ENCODE peak calls at places on chromosomes 4 and X, in six cellular contexts. G is hepatocyte; L is suprapubic skin; V is fibroblast of mammary gland; E is effector memory CD4-positive, alpha-beta T cell; Y is neural progenitor cell. I is an unnamed sample.
A peak's percentile ranks its signal among the peaks of the same experiment; 100 is the strongest.

GRCh38 chr4:168685136-168685535 is 188.3 kb downstream of the PALLD start:
- DNase-seq in Y (no peak), V (no peak), L (no peak), G (no peak), E (no peak), I (no peak)

GRCh38 chr4:8135666-8136065 is 22.9 kb downstream of the ABLIM2 start:
- DNase-seq in G (no peak), Y (no peak), V (no peak), E (no peak), L (no peak), I (no peak)

GRCh38 chr4:170589597-170590191 is 499.9 kb upstream of the AADAT start:
- DNase-seq in E (no peak), Y (peak; percentile 24), V (peak; percentile 58), G (peak; percentile 60), L (no peak), I (no peak)

GRCh38 chr4:7857238-7857701 is 82.4 kb downstream of the AFAP1 start:
- DNase-seq in Y (no peak), G (no peak), L (no peak), E (no peak), V (peak; percentile 97), I (no peak)

GRCh38 chrX:15737957-15738685 is at the start of gene CA5B:
- DNase-seq in V (peak; percentile 78), Y (peak; percentile 98), L (peak; percentile 97), G (peak; percentile 98), E (peak; percentile 97), I (peak; percentile 95)

GRCh38 chr4:160283081-160283480 is 1180.2 kb downstream of the RAPGEF2 start:
- DNase-seq in E (no peak), Y (no peak), L (no peak), G (no peak), V (no peak), I (no peak)

GRCh38 chrX:154728791-154729190 is 22.1 kb downstream of the GAB3 start:
- DNase-seq in Y (no peak), E (no peak), L (no peak), G (no peak), V (no peak), I (no peak)

GRCh38 chr4:46999584-46999983 is 6.2 kb upstream of the GABRA4 start:
- DNase-seq in L (no peak), G (no peak), V (peak; percentile 12), Y (no peak), E (no peak), I (no peak)

GRCh38 chr4:2933566-2934076 is 29.6 kb downstream of the NOP14 start:
- DNase-seq in L (peak; percentile 83), G (no peak), E (no peak), Y (no peak), V (no peak), I (peak; percentile 79)

GRCh38 chrX:50107470-50107869 is 93.3 kb downstream of the AKAP4 start:
- DNase-seq in Y (no peak), E (no peak), G (no peak), V (peak; percentile 23), L (no peak), I (no peak)

GRCh38 chr4:183576701-183577100 is 71.8 kb downstream of the ING2 start:
- DNase-seq in Y (no peak), V (no peak), L (no peak), G (no peak), E (no peak), I (no peak)

GRCh38 chr4:153517159-153517558 is 51.0 kb downstream of the TMEM131L start:
- DNase-seq in V (no peak), E (no peak), L (no peak), Y (no peak), G (no peak), I (no peak)

GRCh38 chr4:94356444-94356843 is 13.8 kb upstream of the HPGDS start:
- DNase-seq in G (no peak), L (no peak), E (no peak), Y (no peak), V (no peak), I (no peak)

GRCh38 chr4:104735174-104735573 is 240.5 kb upstream of the CXXC4 start:
- DNase-seq in G (no peak), L (no peak), E (no peak), V (no peak), Y (no peak), I (no peak)

GRCh38 chr4:174665799-174666198 is 143.5 kb upstream of the HPGD start:
- DNase-seq in L (no peak), G (no peak), Y (no peak), V (no peak), E (no peak), I (no peak)

GRCh38 chrX:10629905-10630304 is 9.5 kb upstream of the MID1 start:
- DNase-seq in G (no peak), E (no peak), Y (no peak), L (no peak), V (no peak), I (no peak)

GRCh38 chr4:2842667-2843022 is 999 bp upstream of the ADD1 start:
- DNase-seq in Y (peak; percentile 49), G (no peak), E (no peak), V (no peak), L (no peak), I (no peak)

GRCh38 chr4:102076622-102077021 is 268.7 kb downstream of the SLC39A8 start:
- DNase-seq in L (no peak), E (no peak), G (no peak), Y (no peak), V (no peak), I (no peak)

GRCh38 chr4:74283614-74284013 is 24.7 kb upstream of the EPGN start:
- DNase-seq in V (peak; percentile 73), G (no peak), L (no peak), Y (no peak), E (no peak), I (no peak)

GRCh38 chr4:122830392-122831095 is 3.9 kb downstream of the FGF2 start:
- DNase-seq in Y (no peak), G (peak; percentile 45), E (no peak), L (no peak), V (peak; percentile 66), I (no peak)

GRCh38 chrX:68934421-68934820 is 105.6 kb downstream of the EFNB1 start:
- DNase-seq in V (no peak), L (peak; percentile 30), E (no peak), Y (no peak), G (no peak), I (peak; percentile 63)

GRCh38 chr4:154018659-154019058 is 229.8 kb upstream of the SFRP2 start:
- DNase-seq in E (no peak), V (no peak), G (no peak), Y (peak; percentile 80), L (no peak), I (no peak)

GRCh38 chr4:144174401-144175067 is 34.0 kb upstream of the GYPA start:
- DNase-seq in L (no peak), Y (peak; percentile 67), V (peak; percentile 69), G (peak; percentile 74), E (no peak), I (no peak)

GRCh38 chr4:7280906-7281305 is 88.6 kb downstream of the SORCS2 start:
- DNase-seq in L (no peak), Y (no peak), E (no peak), V (no peak), G (peak; percentile 28), I (no peak)

GRCh38 chr4:88900432-88900831 is 156.6 kb downstream of the FAM13A start:
- DNase-seq in E (no peak), L (no peak), V (peak; percentile 64), Y (no peak), G (no peak), I (no peak)

GRCh38 chr4:73662709-73663546 is 42.7 kb upstream of the RASSF6 start:
- DNase-seq in V (peak; percentile 84), G (peak; percentile 32), E (no peak), L (no peak), Y (no peak), I (no peak)

GRCh38 chr4:27844359-27844758 is 983.7 kb downstream of the STIM2 start:
- DNase-seq in E (no peak), Y (no peak), G (no peak), V (peak; percentile 25), L (no peak), I (no peak)

GRCh38 chrX:133794151-133794550 is 191.2 kb downstream of the GPC3 start:
- DNase-seq in L (no peak), G (peak; percentile 16), E (no peak), Y (peak; percentile 7), V (no peak), I (no peak)

GRCh38 chr4:96164814-96165351 is 325.0 kb downstream of the PDHA2 start:
- DNase-seq in G (no peak), V (peak; percentile 61), E (no peak), L (no peak), Y (no peak), I (no peak)

GRCh38 chr4:140242357-140243284 is 88.6 kb upstream of the MAML3 start:
- DNase-seq in L (no peak), Y (no peak), G (no peak), E (no peak), V (no peak), I (no peak)

GRCh38 chr4:69999420-69999819 is 3.7 kb downstream of the STATH start:
- DNase-seq in L (no peak), E (no peak), V (peak; percentile 44), G (no peak), Y (no peak), I (no peak)

GRCh38 chrX:123184199-123184857 is at the start of gene GRIA3:
- DNase-seq in G (no peak), L (no peak), V (peak; percentile 31), E (no peak), Y (peak; percentile 45), I (no peak)
- H3K4me3 ChIP-seq in G (peak within 1 kb of the TSS; percentile 26), L (peak within 1 kb of the TSS; percentile 44), V (peak within 1 kb of the TSS; percentile 44), E (no peak within 1 kb of the TSS), Y (peak within 1 kb of the TSS; percentile 64), I (peak within 1 kb of the TSS; percentile 72)

DNA sequence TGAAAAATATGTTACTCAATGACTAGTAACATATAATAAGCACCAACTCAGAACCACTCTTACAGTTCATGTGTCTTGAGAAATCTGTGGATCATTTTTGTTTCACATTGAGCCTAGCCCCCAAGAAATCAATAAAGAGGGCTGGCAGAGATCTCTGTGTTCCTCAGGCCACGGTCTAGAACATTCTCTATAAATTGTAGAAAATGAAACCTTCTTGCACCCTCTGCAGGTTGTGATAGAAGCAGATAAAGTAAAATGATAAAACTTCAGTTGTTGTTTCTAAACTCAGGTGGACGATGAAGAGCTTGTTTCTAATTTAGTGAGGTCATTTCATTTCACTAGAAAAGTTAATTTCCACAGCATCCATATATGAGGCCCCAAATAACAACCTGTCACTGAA is 182.7 kb downstream of the KIT start:
- DNase-seq in L (no peak), E (no peak), Y (no peak), G (no peak), V (no peak), I (no peak)
- H3K4me3 ChIP-seq in L (no peak overlapping the region), E (no peak overlapping the region), Y (no peak overlapping the region), G (no peak overlapping the region), V (no peak overlapping the region), I (no peak overlapping the region)

DNA sequence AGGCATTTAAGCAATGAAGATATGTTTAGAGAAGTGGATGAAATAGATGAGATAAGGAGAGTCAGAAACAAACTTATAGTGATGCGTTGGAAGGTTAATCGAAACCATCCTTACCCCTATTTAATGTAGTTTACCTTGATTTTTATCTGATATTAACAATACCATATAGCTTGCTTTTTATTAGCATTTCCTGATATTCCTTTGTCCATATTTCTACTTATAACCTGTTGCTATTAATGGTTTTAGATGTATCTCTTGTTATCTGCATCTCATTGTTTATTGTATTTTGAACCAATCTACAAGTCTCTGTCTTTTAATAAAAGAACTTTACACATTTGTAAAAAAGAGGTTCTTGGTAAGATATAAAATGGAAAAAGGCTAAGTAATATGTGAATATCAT is 1.6 kb downstream of the TCEAL9 start:
- DNase-seq in L (no peak), Y (no peak), G (no peak), E (no peak), V (no peak), I (no peak)
- H3K4me3 ChIP-seq in L (peak overlapping the region; percentile 66), Y (peak overlapping the region; percentile 84), G (peak overlapping the region; percentile 54), E (no peak overlapping the region), V (peak overlapping the region; percentile 80), I (peak overlapping the region; percentile 80)

GRCh38 chrX:18886344-18887161 is 97.4 kb downstream of the PHKA2 start:
- DNase-seq in E (peak; percentile 9), V (peak; percentile 58), G (peak; percentile 76), Y (peak; percentile 69), L (peak; percentile 81), I (peak; percentile 89)
- H3K4me3 ChIP-seq in E (peak overlapping the region; percentile 52), V (peak overlapping the region; percentile 21), G (no peak overlapping the region), Y (peak overlapping the region; percentile 29), L (peak overlapping the region; percentile 41), I (peak overlapping the region; percentile 58)

I was measured in coronary artery.